ENCODE peak calls at places on chromosomes 7 and 10, in six cellular contexts. B is A549, X is BE2C, O is ascending aorta, K is lower lobe of right lung, T is ELR. S is an unnamed sample.

GRCh38 chr7:84237533-84238173 is 43.1 kb upstream of the SEMA3A start:
- DNase-seq in X (no peak), B (peak), K (no peak), T (peak), O (no peak), S (peak)

GRCh38 chr7:123242467-123243097 is 42.8 kb upstream of the SLC13A1 start:
- DNase-seq in B (no peak), K (no peak), X (peak), O (no peak), T (no peak), S (no peak)

GRCh38 chr10:74337330-74338016 is 186.5 kb downstream of the ADK start:
- DNase-seq in B (peak), X (no peak), K (no peak), T (peak), O (no peak), S (no peak)

GRCh38 chr7:43764807-43765491 is 6.5 kb downstream of the BLVRA start:
- DNase-seq in T (peak), B (peak), O (no peak), K (no peak), X (no peak), S (no peak)

GRCh38 chr7:124074007-124074406 is 41.1 kb upstream of the TMEM229A start:
- DNase-seq in K (no peak), T (no peak), O (no peak), B (no peak), X (peak), S (no peak)

GRCh38 chr7:150901160-150902035 is 49.1 kb downstream of the AOC1 start:
- DNase-seq in K (no peak), B (no peak), O (no peak), T (no peak), X (peak), S (no peak)

GRCh38 chr10:11532329-11532728 is 79.1 kb downstream of the USP6NL start:
- DNase-seq in K (no peak), X (no peak), O (no peak), B (no peak), T (no peak), S (no peak)

GRCh38 chr7:42263971-42264370 is 27.0 kb upstream of the GLI3 start:
- DNase-seq in T (no peak), K (no peak), B (no peak), X (no peak), O (no peak), S (no peak)

GRCh38 chr10:72688208-72688651 is 3.7 kb upstream of the MCU start:
- DNase-seq in B (peak), K (no peak), O (no peak), X (no peak), T (peak), S (no peak)

GRCh38 chr7:3217166-3217565 is 83.9 kb upstream of the SDK1 start:
- DNase-seq in T (peak), X (no peak), O (peak), B (no peak), K (no peak), S (no peak)

GRCh38 chr10:106401161-106401560 is 763.3 kb downstream of the SORCS1 start:
- DNase-seq in X (no peak), K (no peak), T (peak), O (no peak), B (no peak), S (no peak)

GRCh38 chr10:47047127-47047504 is 135.9 kb downstream of the PTPN20 start:
- DNase-seq in T (no peak), B (no peak), X (no peak), O (peak), K (peak), S (no peak)

GRCh38 chr7:22849158-22849557 is 26.5 kb upstream of the TOMM7 start:
- DNase-seq in T (no peak), B (no peak), O (no peak), X (no peak), K (no peak), S (no peak)

GRCh38 chr10:13396369-13396768 is 48.3 kb upstream of the SEPHS1 start:
- DNase-seq in B (no peak), O (no peak), K (no peak), T (no peak), X (no peak), S (no peak)

GRCh38 chr7:49883933-49884332 is 110.5 kb downstream of the VWC2 start:
- DNase-seq in O (no peak), B (no peak), T (no peak), K (no peak), X (no peak), S (no peak)

GRCh38 chr7:73941836-73942551 is 81.0 kb downstream of the TMEM270 start:
- DNase-seq in B (peak), X (no peak), K (no peak), T (peak), O (no peak), S (peak)

GRCh38 chr7:148380581-148381419 is 209.8 kb upstream of the C7orf33 start:
- DNase-seq in B (no peak), O (no peak), K (no peak), X (no peak), T (no peak), S (no peak)

GRCh38 chr7:490461-491291 is 29.0 kb downstream of the PDGFA start:
- DNase-seq in B (no peak), X (no peak), T (no peak), K (peak), O (no peak), S (no peak)

GRCh38 chr7:76260171-76260703 is 42.2 kb upstream of the HSPB1 start:
- DNase-seq in B (peak), T (peak), X (peak), O (no peak), K (no peak), S (no peak)

GRCh38 chr7:81120803-81121202 is 202.0 kb upstream of the SEMA3C start:
- DNase-seq in X (no peak), T (no peak), B (no peak), K (no peak), O (no peak), S (no peak)

GRCh38 chr10:77400041-77400440 is 237.6 kb downstream of the KCNMA1 start:
- DNase-seq in X (no peak), B (no peak), K (no peak), T (no peak), O (no peak), S (no peak)

GRCh38 chr7:12674861-12675260 is 12.6 kb upstream of the ARL4A start:
- DNase-seq in K (no peak), X (peak), O (no peak), T (no peak), B (peak), S (no peak)

GRCh38 chr7:111137296-111138195 is 46.6 kb downstream of the LRRN3 start:
- DNase-seq in X (peak), B (no peak), T (peak), K (peak), O (no peak), S (no peak)

GRCh38 chr10:88525371-88526079 is 57.6 kb downstream of the RNLS start:
- DNase-seq in O (no peak), X (peak), T (peak), K (no peak), B (peak), S (no peak)

GRCh38 chr7:66206116-66206908 is 1.2 kb downstream of the TPST1 start:
- DNase-seq in T (peak), O (peak), B (no peak), X (no peak), K (no peak), S (no peak)

GRCh38 chr7:101869026-101869900 is 51.8 kb downstream of the CUX1 start:
- DNase-seq in B (no peak), T (no peak), O (no peak), K (no peak), X (no peak), S (no peak)

GRCh38 chr7:126185959-126186580 is 1066.7 kb downstream of the GRM8 start:
- DNase-seq in K (no peak), T (peak), B (no peak), X (peak), O (no peak), S (no peak)

GRCh38 chr7:5695037-5695708 is 86.3 kb downstream of the RNF216 start:
- DNase-seq in K (no peak), B (no peak), T (peak), O (peak), X (no peak), S (peak)

GRCh38 chr7:75619636-75620035 is 119.1 kb downstream of the HIP1 start:
- DNase-seq in K (no peak), B (no peak), O (no peak), T (no peak), X (no peak), S (no peak)

S was measured in GM04503.